ENCODE peak calls at places on chromosomes 5 and 9, in seven cellular contexts. X is choroid plexus epithelial cell, J is sigmoid colon, R is cardiac fibroblast, A is adrenal gland, Y is Panc1, E is GM20000. S is an unnamed sample.

GRCh38 chr9:73050062-73050814 is 97.4 kb upstream of the ALDH1A1 start:
- DNase-seq in A (no peak), X (peak), Y (no peak), R (peak), E (no peak), J (no peak), S (no peak)

GRCh38 chr5:36403601-36404311 is 102.1 kb upstream of the RANBP3L start:
- DNase-seq in X (peak), J (peak), A (peak), Y (no peak), R (peak), E (no peak), S (no peak)

GRCh38 chr5:33905381-33905780 is 13.6 kb upstream of the ADAMTS12 start:
- DNase-seq in X (no peak), Y (no peak), E (no peak), J (no peak), A (no peak), R (no peak), S (no peak)

GRCh38 chr5:76971471-76971870 is 18.6 kb downstream of the CRHBP start:
- DNase-seq in A (no peak), E (no peak), Y (no peak), X (peak), R (no peak), J (no peak), S (no peak)

GRCh38 chr5:168467755-168468280 is 18.5 kb upstream of the RARS1 start:
- DNase-seq in R (no peak), A (no peak), E (no peak), X (no peak), Y (no peak), J (no peak), S (no peak)

GRCh38 chr5:73365301-73365853 is 83.2 kb downstream of the FOXD1 start:
- DNase-seq in J (no peak), E (no peak), Y (peak), X (peak), R (peak), A (no peak), S (no peak)

GRCh38 chr9:75186767-75187380 is 98.6 kb downstream of the OSTF1 start:
- DNase-seq in R (peak), A (no peak), E (peak), J (no peak), Y (peak), X (peak), S (peak)

GRCh38 chr9:20087481-20087880 is 298.6 kb upstream of the SLC24A2 start:
- DNase-seq in Y (no peak), R (peak), X (peak), E (no peak), J (no peak), A (no peak), S (no peak)

GRCh38 chr9:129177443-129177790 is 644 bp downstream of the IER5L start:
- DNase-seq in J (no peak), R (no peak), Y (no peak), E (peak), X (no peak), A (no peak), S (no peak)

GRCh38 chr9:33129886-33130284 is 37.3 kb downstream of the B4GALT1 start:
- DNase-seq in A (no peak), J (peak), Y (no peak), R (no peak), X (no peak), E (peak), S (peak)

GRCh38 chr9:98356326-98356725 is 100.9 kb upstream of the TBC1D2 start:
- DNase-seq in A (no peak), X (peak), R (peak), E (no peak), Y (no peak), J (no peak), S (no peak)

GRCh38 chr5:14272548-14273205 is 129.5 kb downstream of the TRIO start:
- DNase-seq in R (no peak), X (no peak), Y (no peak), J (no peak), A (no peak), E (no peak), S (no peak)

GRCh38 chr9:128106940-128107259 is 20.6 kb downstream of the PTGES2 start:
- DNase-seq in E (no peak), Y (no peak), J (peak), X (no peak), A (no peak), R (no peak), S (no peak)

GRCh38 chr5:176772271-176773210 is 37.8 kb upstream of the UNC5A start:
- DNase-seq in E (no peak), J (peak), Y (no peak), A (no peak), X (no peak), R (no peak), S (no peak)

GRCh38 chr9:107739601-107740082 is 250.1 kb upstream of the KLF4 start:
- DNase-seq in X (no peak), Y (no peak), A (peak), E (no peak), R (no peak), J (peak), S (no peak)

GRCh38 chr9:78239506-78239905 is 3.6 kb downstream of the CEP78 start:
- DNase-seq in A (no peak), R (no peak), E (no peak), Y (no peak), X (peak), J (no peak), S (no peak)

GRCh38 chr9:118689280-118689679 is 680.0 kb downstream of the BRINP1 start:
- DNase-seq in E (no peak), R (no peak), Y (no peak), A (no peak), J (no peak), X (no peak), S (no peak)

GRCh38 chr5:172540099-172540870 is 86.0 kb upstream of the SH3PXD2B start:
- DNase-seq in E (no peak), J (peak), Y (no peak), R (no peak), A (no peak), X (no peak), S (no peak)

GRCh38 chr5:42812620-42813019 is 928 bp upstream of the SELENOP start:
- DNase-seq in R (no peak), Y (no peak), X (no peak), A (no peak), E (no peak), J (no peak), S (no peak)

GRCh38 chr9:135961811-135962695 is 880 bp upstream of the UBAC1 start:
- DNase-seq in A (no peak), X (no peak), E (no peak), Y (no peak), J (no peak), R (no peak), S (no peak)

GRCh38 chr9:108049671-108050494 is 560.3 kb upstream of the KLF4 start:
- DNase-seq in X (no peak), Y (no peak), E (no peak), A (no peak), J (no peak), R (peak), S (no peak)

GRCh38 chr5:179223961-179224360 is 121.3 kb downstream of the ADAMTS2 start:
- DNase-seq in E (no peak), X (no peak), Y (no peak), A (no peak), J (peak), R (no peak), S (no peak)

GRCh38 chr5:171599396-171599795 is 179.9 kb downstream of the FGF18 start:
- DNase-seq in E (no peak), Y (no peak), X (no peak), J (no peak), A (no peak), R (no peak), S (no peak)

GRCh38 chr5:135977375-135977928 is 22.7 kb upstream of the LECT2 start:
- DNase-seq in Y (peak), J (peak), E (peak), A (peak), R (peak), X (peak), S (peak)

GRCh38 chr5:172274951-172275753 is 8.4 kb downstream of the UBTD2 start:
- DNase-seq in J (no peak), A (no peak), E (no peak), X (peak), R (peak), Y (no peak), S (no peak)

GRCh38 chr5:150505041-150505511 is 2.9 kb upstream of the NDST1 start:
- DNase-seq in X (no peak), Y (no peak), J (no peak), R (no peak), E (no peak), A (no peak), S (no peak)

GRCh38 chr5:15365040-15365439 is 134.9 kb upstream of the FBXL7 start:
- DNase-seq in X (peak), R (peak), J (no peak), Y (no peak), A (no peak), E (no peak), S (no peak)

GRCh38 chr9:70535546-70536323 is 121.3 kb upstream of the KLF9 start:
- DNase-seq in A (no peak), E (no peak), J (no peak), R (no peak), X (no peak), Y (no peak), S (no peak)

GRCh38 chr9:109780453-109781033 is 545 bp downstream of the PALM2AKAP2 start:
- DNase-seq in A (peak), Y (no peak), R (peak), J (no peak), E (no peak), X (peak), S (no peak)

GRCh38 chr5:157369507-157369906 is 90.5 kb upstream of the NIPAL4 start:
- DNase-seq in E (no peak), X (no peak), R (no peak), J (no peak), Y (no peak), A (no peak), S (no peak)

GRCh38 chr9:130680836-130681768 is 12.5 kb upstream of the EXOSC2 start:
- DNase-seq in R (peak), E (peak), Y (no peak), A (peak), J (peak), X (peak), S (peak)

GRCh38 chr5:82159014-82159413 is 119.1 kb downstream of the RPS23 start:
- DNase-seq in X (peak), A (no peak), J (no peak), Y (no peak), E (no peak), R (peak), S (no peak)

GRCh38 chr5:17838506-17838905 is 204.2 kb downstream of the TAF11L14 start:
- DNase-seq in Y (no peak), J (no peak), E (no peak), X (peak), R (no peak), A (no peak), S (no peak)

GRCh38 chr5:11547730-11548129 is 356.5 kb downstream of the CTNND2 start:
- DNase-seq in Y (no peak), E (no peak), J (no peak), A (no peak), X (no peak), R (no peak), S (no peak)

GRCh38 chr5:172110921-172111873 is 76.8 kb downstream of the STK10 start:
- DNase-seq in R (peak), X (no peak), A (peak), E (peak), Y (no peak), J (no peak), S (peak)

GRCh38 chr5:124866355-124867063 is 120.1 kb upstream of the ZNF608 start:
- DNase-seq in J (no peak), R (no peak), Y (no peak), E (no peak), A (no peak), X (no peak), S (no peak)

DNA sequence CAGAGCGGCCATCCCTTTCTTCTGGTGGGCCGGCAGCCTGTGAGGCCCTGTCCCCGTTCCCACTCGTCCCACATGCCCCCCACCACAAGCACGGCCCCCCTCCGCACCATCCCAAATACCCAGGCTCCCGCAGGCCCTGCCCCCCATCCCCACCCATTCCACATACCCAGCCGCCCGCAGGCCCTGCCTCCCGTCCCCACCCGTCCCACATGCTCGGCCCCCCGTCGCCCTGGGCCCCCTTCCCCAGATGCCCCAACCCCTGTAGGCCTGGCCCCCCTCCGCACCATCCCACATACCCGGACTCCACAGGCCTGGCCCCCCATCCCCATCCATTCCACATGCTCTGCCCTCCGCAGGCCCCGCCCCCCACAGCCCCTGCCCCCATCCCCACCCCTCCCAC is 11.5 kb downstream of the SLC6A19 start:
- DNase-seq in X (no peak), R (no peak), J (no peak), A (no peak), E (no peak), Y (no peak), S (no peak)
- TF ChIP-seq CTCF in X (no peak), R (no peak), J (no peak), A (no peak), E (no peak), Y (no peak), S (no peak)

GRCh38 chr9:17401858-17402257 is 177.0 kb upstream of the SH3GL2 start:
- DNase-seq in J (no peak), A (no peak), X (peak), R (peak), E (no peak), Y (no peak), S (no peak)

GRCh38 chr9:17403539-17403938 is 175.3 kb upstream of the SH3GL2 start:
- DNase-seq in E (no peak), A (no peak), Y (no peak), X (no peak), R (no peak), J (no peak), S (no peak)

GRCh38 chr9:17398351-17398750 is 180.5 kb upstream of the SH3GL2 start:
- DNase-seq in E (no peak), X (peak), A (peak), J (no peak), R (peak), Y (no peak), S (no peak)

GRCh38 chr9:17402309-17402708 is 176.6 kb upstream of the SH3GL2 start:
- DNase-seq in A (no peak), X (peak), E (no peak), J (no peak), Y (no peak), R (peak), S (no peak)
- TF ChIP-seq CTCF in A (no peak), X (peak), E (no peak), J (no peak), Y (no peak), R (peak), S (no peak)

GRCh38 chr5:7478459-7478858 is 82.5 kb downstream of the ADCY2 start:
- DNase-seq in X (no peak), E (no peak), J (no peak), A (no peak), R (no peak), Y (no peak), S (no peak)
- TF ChIP-seq CTCF in X (no peak), E (no peak), J (no peak), A (no peak), R (no peak), Y (no peak), S (no peak)

GRCh38 chr5:146541956-146542849 is 26.2 kb upstream of the GPR151 start:
- DNase-seq in R (peak), X (peak), Y (peak), A (peak), J (peak), E (peak), S (peak)
- TF ChIP-seq CTCF in R (peak), X (peak), Y (peak), A (peak), J (peak), E (peak), S (peak)

GRCh38 chr5:1840741-1841521 is 39.7 kb downstream of the NDUFS6 start:
- DNase-seq in A (no peak), J (no peak), R (no peak), E (no peak), Y (no peak), X (no peak), S (no peak)
- TF ChIP-seq CTCF in A (no peak), J (no peak), R (no peak), E (no peak), Y (no peak), X (no peak), S (no peak)

DNA sequence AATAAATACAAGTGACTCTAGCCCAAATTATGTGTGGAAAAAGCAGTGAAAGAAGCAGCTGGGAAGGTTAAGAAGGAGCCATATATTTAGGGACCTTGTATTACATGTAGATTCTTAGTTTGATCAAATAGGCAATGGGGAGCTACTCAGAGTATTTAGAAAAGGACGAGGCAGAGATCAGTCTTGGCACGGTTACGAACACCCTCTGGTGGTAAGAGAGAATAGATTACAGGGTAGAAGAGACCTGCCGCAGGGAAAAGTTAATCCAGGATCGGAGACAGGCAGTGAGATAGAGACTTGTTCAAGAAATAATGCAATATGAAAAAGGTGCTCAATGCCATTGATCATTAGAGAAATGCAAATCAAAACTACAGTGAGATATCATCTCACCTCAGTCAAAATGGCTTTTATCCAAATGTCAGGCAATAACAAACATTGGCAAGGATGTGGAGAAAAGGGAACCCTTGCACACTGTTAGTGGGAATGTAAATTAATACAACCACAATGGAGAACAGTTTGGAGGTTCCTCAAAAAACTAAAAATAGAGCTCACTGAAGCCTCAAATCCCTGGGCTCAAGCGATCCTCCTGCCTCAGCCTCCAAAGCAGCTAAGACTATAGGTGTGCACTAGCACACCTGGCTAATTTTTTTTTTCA is 12.0 kb downstream of the INIP start:
- DNase-seq in A (peak), J (no peak), Y (no peak), X (peak), E (no peak), R (peak), S (no peak)
- TF ChIP-seq CTCF in A (peak), J (no peak), Y (peak), X (peak), E (no peak), R (peak), S (no peak)

GRCh38 chr5:78221964-78222451 is 72.5 kb downstream of the AP3B1 start:
- DNase-seq in R (peak), X (peak), J (no peak), E (peak), Y (no peak), A (no peak), S (peak)
- TF ChIP-seq CTCF in R (peak), X (peak), J (no peak), E (peak), Y (peak), A (no peak), S (peak)

GRCh38 chr9:120612218-120612617 is 32.3 kb upstream of the CDK5RAP2 start:
- DNase-seq in X (peak), R (no peak), Y (no peak), J (no peak), A (no peak), E (no peak), S (no peak)
- TF ChIP-seq CTCF in X (peak), R (no peak), Y (peak), J (no peak), A (no peak), E (no peak), S (no peak)

DNA sequence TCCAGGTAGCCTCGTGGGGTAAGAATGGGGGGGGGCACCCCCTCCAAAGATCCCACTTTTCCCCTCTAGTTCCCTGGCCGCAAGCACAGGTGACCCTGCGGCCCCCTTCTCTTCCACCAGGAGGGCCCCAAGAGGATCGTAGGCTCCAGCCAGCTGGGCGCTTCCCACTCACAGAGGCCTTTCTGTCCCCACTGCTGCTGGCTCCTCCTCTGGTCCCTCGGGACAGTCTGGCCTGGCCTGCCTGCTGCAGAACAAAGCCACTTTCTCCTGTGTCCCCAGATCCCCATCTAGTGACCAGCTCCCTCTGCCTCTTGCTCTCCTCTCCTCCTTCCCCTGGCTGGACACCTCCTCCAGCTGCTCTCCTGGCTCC is 534 bp upstream of the SAPCD2 start:
- DNase-seq in R (no peak), Y (no peak), A (no peak), X (no peak), E (peak), J (no peak), S (peak)
- TF ChIP-seq CTCF in R (no peak), Y (no peak), A (peak), X (peak), E (no peak), J (no peak), S (no peak)